ENCODE peak calls at places on chromosomes 3 and 15, in four cellular contexts. A is HepG2, S is K562, I is GM12878. W is an unnamed sample.

GRCh38 chr3:80767599-80767998 is 993.8 kb downstream of the GBE1 start:
- DNase-seq in S (no peak), A (no peak), I (no peak), W (no peak)

GRCh38 chr3:21672303-21672702 is 78.7 kb downstream of the ZNF385D start:
- DNase-seq in A (no peak), I (no peak), S (no peak), W (no peak)

GRCh38 chr3:158152186-158152585 is 42.3 kb downstream of the RSRC1 start:
- DNase-seq in I (no peak), S (no peak), A (no peak), W (no peak)

GRCh38 chr15:69482686-69483256 is 30.2 kb downstream of the RPLP1 start:
- DNase-seq in S (no peak), A (no peak), I (no peak), W (no peak)

GRCh38 chr3:152019516-152019915 is 146.1 kb downstream of the SUCNR1 start:
- DNase-seq in S (no peak), I (no peak), A (no peak), W (no peak)

GRCh38 chr3:42689421-42690014 is 4.2 kb downstream of the KLHL40 start:
- DNase-seq in S (no peak), I (no peak), A (no peak), W (no peak)

GRCh38 chr3:115912372-115912771 is 289.1 kb downstream of the GAP43 start:
- DNase-seq in A (no peak), S (no peak), I (no peak), W (no peak)

GRCh38 chr3:62592408-62592807 is 219.1 kb upstream of the FEZF2 start:
- DNase-seq in S (no peak), A (no peak), I (no peak), W (no peak)

GRCh38 chr3:185851959-185852358 is 27.1 kb upstream of the IGF2BP2 start:
- DNase-seq in S (no peak), I (no peak), A (no peak), W (no peak)

GRCh38 chr3:189204467-189204866 is 32.7 kb downstream of the TPRG1 start:
- DNase-seq in A (no peak), S (no peak), I (no peak), W (no peak)

GRCh38 chr3:94026623-94027022 is 1.8 kb downstream of the STX19 start:
- DNase-seq in S (no peak), A (no peak), I (no peak), W (no peak)

GRCh38 chr3:175325440-175325839 is 466.3 kb downstream of the NAALADL2 start:
- DNase-seq in I (no peak), S (no peak), A (no peak), W (no peak)

GRCh38 chr15:85532689-85533088 is 152.3 kb downstream of the AKAP13 start:
- DNase-seq in S (no peak), I (no peak), A (no peak), W (no peak)

GRCh38 chr3:132290833-132291232 is 26.4 kb upstream of the ACP3 start:
- DNase-seq in A (no peak), S (no peak), I (no peak), W (no peak)

GRCh38 chr3:153835540-153835939 is 285.6 kb upstream of the ARHGEF26 start:
- DNase-seq in A (no peak), I (no peak), S (no peak), W (no peak)

DNA sequence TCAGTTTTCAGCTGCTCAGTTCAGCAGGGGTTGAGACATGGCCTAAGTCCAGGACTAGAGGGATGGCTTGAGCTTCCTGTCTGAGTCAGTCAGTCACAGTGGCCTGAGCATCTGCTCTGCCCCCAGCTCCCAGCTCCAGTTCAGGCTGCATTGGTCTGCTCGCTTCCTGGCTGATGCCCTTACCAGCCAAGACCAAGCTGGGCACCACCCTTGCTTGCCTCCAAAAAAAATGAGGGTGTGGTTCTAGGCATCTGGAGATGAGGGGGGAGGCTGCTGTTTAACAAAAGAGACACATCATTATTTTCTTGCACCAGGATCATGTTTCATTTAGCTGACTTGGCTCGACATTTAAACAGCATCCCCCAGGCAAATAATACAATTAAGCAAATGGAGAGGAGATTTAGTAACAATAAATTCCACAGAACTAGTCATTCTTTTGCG is 70.7 kb downstream of the WNT5A start:
- DNase-seq in S (no peak), A (no peak), I (no peak), W (no peak)
- TF ChIP-seq BRCA1 in S (no peak), A (no peak), I (no peak), W (no peak)

GRCh38 chr3:12948891-12949711 is 107.7 kb upstream of the RPL32 start:
- DNase-seq in I (no peak), S (no peak), A (no peak), W (no peak)
- TF ChIP-seq BRCA1 in I (no peak), S (no peak), A (no peak), W (no peak)

DNA sequence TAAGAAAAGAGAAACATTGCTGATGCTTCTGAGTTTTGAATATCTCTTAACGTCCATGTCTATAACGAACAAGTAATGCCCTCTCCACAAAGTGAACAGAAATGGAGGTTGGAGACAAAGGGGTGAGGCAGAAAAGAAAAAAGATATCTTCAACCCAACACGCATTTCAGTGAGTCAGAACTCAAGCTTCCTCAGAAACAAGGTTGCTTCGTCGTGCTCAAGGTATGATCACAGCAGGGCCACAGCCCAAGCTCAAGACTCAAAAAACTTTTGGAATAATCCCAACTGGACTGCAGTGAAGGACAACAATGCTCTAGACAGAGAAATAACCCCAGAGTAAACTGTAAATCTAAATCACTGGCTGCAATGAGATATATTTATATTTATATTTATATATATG is 18.9 kb downstream of the WNT5A start:
- DNase-seq in I (no peak), A (no peak), S (no peak), W (peak)
- TF ChIP-seq BRCA1 in I (no peak), A (no peak), S (no peak), W (no peak)

GRCh38 chr3:156449712-156450574 is 105.0 kb downstream of the SSR3 start:
- DNase-seq in I (no peak), A (peak), S (peak), W (no peak)

GRCh38 chr3:156445117-156445968 is 109.6 kb downstream of the SSR3 start:
- DNase-seq in A (no peak), I (no peak), S (no peak), W (no peak)

GRCh38 chr3:156443079-156443478 is 111.8 kb downstream of the SSR3 start:
- DNase-seq in I (no peak), S (no peak), A (no peak), W (no peak)

DNA sequence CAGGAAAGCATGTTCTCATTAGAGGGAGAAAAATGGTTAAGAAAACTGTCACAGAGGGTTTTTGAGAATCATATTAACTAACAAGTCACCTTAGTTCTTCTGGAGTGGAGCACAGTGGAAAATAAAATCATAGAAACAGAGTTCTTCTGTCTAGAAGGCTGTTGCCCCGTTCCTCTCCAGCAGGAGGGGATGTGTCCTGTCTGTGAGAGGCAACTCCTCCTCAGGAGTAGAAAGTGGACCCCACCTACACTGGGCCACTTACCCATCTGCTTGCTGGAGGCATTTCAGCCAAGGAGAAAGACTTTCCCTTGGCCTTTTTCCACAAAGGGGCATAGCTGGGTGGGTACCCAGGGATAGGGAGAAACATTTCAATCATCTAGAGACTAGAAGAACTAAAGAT is 106.6 kb downstream of the SSR3 start:
- DNase-seq in A (peak), I (no peak), S (peak), W (no peak)
- TF ChIP-seq BRCA1 in A (no peak), I (no peak), S (no peak), W (no peak)